ENCODE peak calls at places on chromosomes 11 and 22, in ten cellular contexts. E is nucleus accumbens, V is iPS-NIHi11, Y is H4, P is T47D, O is SJSA1, F is NCI-H1417, W is psoas muscle, J is heart right ventricle, Z is SHP77. D is an unnamed sample.

GRCh38 chr11:71336996-71337772 is 84.8 kb upstream of the SHANK2 start:
- DNase-seq in W (peak), O (no peak), P (no peak), J (no peak), E (no peak), F (no peak), Z (no peak), Y (no peak), V (no peak), D (no peak)

GRCh38 chr22:41683052-41683451 is 5.6 kb downstream of the SNU13 start:
- DNase-seq in Z (no peak), J (no peak), W (no peak), P (no peak), V (no peak), O (no peak), Y (no peak), F (no peak), E (no peak), D (no peak)

GRCh38 chr11:3849297-3849874 is 6.1 kb upstream of the STIM1 start:
- DNase-seq in Y (peak), Z (peak), P (no peak), W (no peak), J (peak), V (no peak), F (peak), E (peak), O (peak), D (peak)

GRCh38 chr11:9274499-9275228 is 9.5 kb upstream of the DENND5A start:
- DNase-seq in E (no peak), F (no peak), Z (no peak), W (no peak), Y (no peak), J (peak), O (no peak), P (no peak), V (no peak), D (no peak)

GRCh38 chr11:134727636-134728035 is 315.6 kb upstream of the B3GAT1 start:
- DNase-seq in O (no peak), Y (no peak), W (no peak), J (no peak), Z (no peak), F (no peak), V (no peak), P (no peak), E (no peak), D (no peak)

GRCh38 chr11:88280673-88281316 is 56.7 kb downstream of the CTSC start:
- DNase-seq in Z (no peak), V (no peak), W (no peak), F (no peak), J (no peak), Y (no peak), O (no peak), E (no peak), P (no peak), D (no peak)

GRCh38 chr22:17366830-17367229 is 2.4 kb upstream of the CECR2 start:
- DNase-seq in O (no peak), W (peak), P (no peak), E (peak), V (peak), J (peak), Y (no peak), Z (peak), F (no peak), D (no peak)

GRCh38 chr11:43954241-43954640 is 11.8 kb downstream of the C11orf96 start:
- DNase-seq in E (no peak), Z (no peak), P (no peak), J (no peak), O (no peak), V (no peak), W (no peak), Y (no peak), F (no peak), D (no peak)

GRCh38 chr11:105829084-105829483 is 193.0 kb downstream of the MSANTD4 start:
- DNase-seq in W (no peak), Y (no peak), P (no peak), J (no peak), F (no peak), Z (no peak), E (no peak), V (no peak), O (no peak), D (no peak)

GRCh38 chr11:7523416-7524210 is 9.8 kb downstream of the PPFIBP2 start:
- DNase-seq in O (no peak), J (peak), P (no peak), Y (no peak), Z (no peak), V (no peak), F (no peak), W (no peak), E (no peak), D (no peak)

GRCh38 chr22:44047891-44048301 is 23.8 kb downstream of the PARVB start:
- DNase-seq in Z (no peak), V (no peak), Y (no peak), E (no peak), P (no peak), F (no peak), J (no peak), O (no peak), W (no peak), D (no peak)

GRCh38 chr11:126332221-126332711 is 23.2 kb upstream of the ST3GAL4 start:
- DNase-seq in F (no peak), V (no peak), E (no peak), J (peak), Z (no peak), P (no peak), O (peak), W (peak), Y (peak), D (peak)

GRCh38 chr22:43346521-43346929 is 3.4 kb upstream of the SCUBE1 start:
- DNase-seq in W (peak), O (peak), P (peak), V (peak), Z (peak), E (peak), J (peak), Y (peak), F (peak), D (no peak)

GRCh38 chr11:14015711-14016110 is 53.2 kb downstream of the SPON1 start:
- DNase-seq in W (no peak), V (peak), J (no peak), O (peak), Z (no peak), E (no peak), Y (peak), F (no peak), P (no peak), D (peak)

GRCh38 chr11:4891996-4892640 is 10.4 kb downstream of the OR51T1 start:
- DNase-seq in Z (no peak), F (no peak), Y (peak), P (no peak), O (peak), V (no peak), W (no peak), J (no peak), E (no peak), D (peak)

GRCh38 chr11:119195680-119196079 is 10.4 kb downstream of the NHERF4 start:
- DNase-seq in Z (peak), W (no peak), F (peak), V (peak), E (no peak), P (peak), O (peak), Y (no peak), J (no peak), D (peak)